ENCODE peak calls at places on chromosomes 2 and 18, in nine cellular contexts. One of them, this sample, is unnamed.

GRCh38 chr2:207015901-207016300 is 76.6 kb downstream of the CPO start:
- DNase-seq in stimulated activated CD4-positive, alpha-beta T cell treated with anti-CD3 and anti-CD28 coated beads, Interleukin-2, amount 100 ng/mL, for 24 hours: no peak
- DNase-seq in Right ventricle myocardium superior: no peak
- DNase-seq in KG1: no peak
- DNase-seq in globus pallidus: no peak
- DNase-seq in Calu3: no peak
- DNase-seq in left kidney: no peak
- DNase-seq in transverse colon: no peak
- DNase-seq in small intestine: no peak
- DNase-seq in this sample: no peak

GRCh38 chr2:98909381-98910211 is 26.4 kb downstream of the CRACDL start:
- DNase-seq in stimulated activated CD4-positive, alpha-beta T cell treated with anti-CD3 and anti-CD28 coated beads, Interleukin-2, amount 100 ng/mL, for 24 hours: no peak
- DNase-seq in Right ventricle myocardium superior: no peak
- DNase-seq in KG1: no peak
- DNase-seq in globus pallidus: no peak
- DNase-seq in Calu3: peak; percentile 77
- DNase-seq in left kidney: peak; percentile 95
- DNase-seq in transverse colon: peak; percentile 19
- DNase-seq in small intestine: peak; percentile 24
- DNase-seq in this sample: peak; percentile 85

GRCh38 chr2:204110250-204111183 is 174.0 kb downstream of the ICOS start:
- DNase-seq in stimulated activated CD4-positive, alpha-beta T cell treated with anti-CD3 and anti-CD28 coated beads, Interleukin-2, amount 100 ng/mL, for 24 hours: peak; percentile 64
- DNase-seq in Right ventricle myocardium superior: no peak
- DNase-seq in KG1: peak; percentile 66
- DNase-seq in globus pallidus: no peak
- DNase-seq in Calu3: no peak
- DNase-seq in left kidney: peak; percentile 74
- DNase-seq in transverse colon: peak; percentile 58
- DNase-seq in small intestine: peak; percentile 42
- DNase-seq in this sample: peak; percentile 57

GRCh38 chr2:151302286-151302878 is 12.9 kb upstream of the NMI start:
- DNase-seq in stimulated activated CD4-positive, alpha-beta T cell treated with anti-CD3 and anti-CD28 coated beads, Interleukin-2, amount 100 ng/mL, for 24 hours: no peak
- DNase-seq in Right ventricle myocardium superior: no peak
- DNase-seq in KG1: no peak
- DNase-seq in globus pallidus: no peak
- DNase-seq in Calu3: no peak
- DNase-seq in left kidney: no peak
- DNase-seq in transverse colon: no peak
- DNase-seq in small intestine: no peak
- DNase-seq in this sample: no peak

GRCh38 chr2:1728821-1729220 is 15.5 kb downstream of the PXDN start:
- DNase-seq in stimulated activated CD4-positive, alpha-beta T cell treated with anti-CD3 and anti-CD28 coated beads, Interleukin-2, amount 100 ng/mL, for 24 hours: no peak
- DNase-seq in Right ventricle myocardium superior: no peak
- DNase-seq in KG1: no peak
- DNase-seq in globus pallidus: no peak
- DNase-seq in Calu3: no peak
- DNase-seq in left kidney: peak; percentile 87
- DNase-seq in transverse colon: peak; percentile 4
- DNase-seq in small intestine: no peak
- DNase-seq in this sample: no peak

GRCh38 chr2:8252997-8253694 is 428.7 kb upstream of the ID2 start:
- DNase-seq in stimulated activated CD4-positive, alpha-beta T cell treated with anti-CD3 and anti-CD28 coated beads, Interleukin-2, amount 100 ng/mL, for 24 hours: no peak
- DNase-seq in Right ventricle myocardium superior: no peak
- DNase-seq in KG1: no peak
- DNase-seq in globus pallidus: no peak
- DNase-seq in Calu3: no peak
- DNase-seq in left kidney: peak; percentile 42
- DNase-seq in transverse colon: no peak
- DNase-seq in small intestine: no peak
- DNase-seq in this sample: no peak

GRCh38 chr2:240568678-240569522 is 616 bp downstream of the RNPEPL1 start:
- DNase-seq in stimulated activated CD4-positive, alpha-beta T cell treated with anti-CD3 and anti-CD28 coated beads, Interleukin-2, amount 100 ng/mL, for 24 hours: no peak
- DNase-seq in Right ventricle myocardium superior: peak; percentile 83
- DNase-seq in KG1: peak; percentile 12
- DNase-seq in globus pallidus: peak; percentile 71
- DNase-seq in Calu3: peak; percentile 66
- DNase-seq in left kidney: peak; percentile 81
- DNase-seq in transverse colon: peak; percentile 74
- DNase-seq in small intestine: peak; percentile 64
- DNase-seq in this sample: peak; percentile 58

GRCh38 chr18:79400091-79400590 is 4.4 kb downstream of the NFATC1 start:
- DNase-seq in stimulated activated CD4-positive, alpha-beta T cell treated with anti-CD3 and anti-CD28 coated beads, Interleukin-2, amount 100 ng/mL, for 24 hours: peak; percentile 67
- DNase-seq in Right ventricle myocardium superior: peak; percentile 89
- DNase-seq in KG1: no peak
- DNase-seq in globus pallidus: no peak
- DNase-seq in Calu3: no peak
- DNase-seq in left kidney: peak; percentile 53
- DNase-seq in transverse colon: peak; percentile 73
- DNase-seq in small intestine: peak; percentile 28
- DNase-seq in this sample: no peak

GRCh38 chr2:204268971-204269370 is 276.3 kb upstream of the PARD3B start:
- DNase-seq in stimulated activated CD4-positive, alpha-beta T cell treated with anti-CD3 and anti-CD28 coated beads, Interleukin-2, amount 100 ng/mL, for 24 hours: no peak
- DNase-seq in Right ventricle myocardium superior: no peak
- DNase-seq in KG1: no peak
- DNase-seq in globus pallidus: no peak
- DNase-seq in Calu3: no peak
- DNase-seq in left kidney: no peak
- DNase-seq in transverse colon: no peak
- DNase-seq in small intestine: no peak
- DNase-seq in this sample: no peak

GRCh38 chr2:65431417-65432226 is 777 bp downstream of the SPRED2 start:
- DNase-seq in stimulated activated CD4-positive, alpha-beta T cell treated with anti-CD3 and anti-CD28 coated beads, Interleukin-2, amount 100 ng/mL, for 24 hours: peak; percentile 47
- DNase-seq in Right ventricle myocardium superior: peak; percentile 62
- DNase-seq in KG1: peak; percentile 68
- DNase-seq in globus pallidus: peak; percentile 56
- DNase-seq in Calu3: peak; percentile 33
- DNase-seq in left kidney: peak; percentile 86
- DNase-seq in transverse colon: peak; percentile 48
- DNase-seq in small intestine: peak; percentile 37
- DNase-seq in this sample: no peak

GRCh38 chr2:220394433-220394832 is 767.0 kb downstream of the SLC4A3 start:
- DNase-seq in stimulated activated CD4-positive, alpha-beta T cell treated with anti-CD3 and anti-CD28 coated beads, Interleukin-2, amount 100 ng/mL, for 24 hours: no peak
- DNase-seq in Right ventricle myocardium superior: peak; percentile 42
- DNase-seq in KG1: no peak
- DNase-seq in globus pallidus: no peak
- DNase-seq in Calu3: peak; percentile 35
- DNase-seq in left kidney: peak; percentile 11
- DNase-seq in transverse colon: no peak
- DNase-seq in small intestine: no peak
- DNase-seq in this sample: peak; percentile 66

GRCh38 chr18:8176105-8176504 is 433.1 kb upstream of the RAB12 start:
- DNase-seq in stimulated activated CD4-positive, alpha-beta T cell treated with anti-CD3 and anti-CD28 coated beads, Interleukin-2, amount 100 ng/mL, for 24 hours: no peak
- DNase-seq in Right ventricle myocardium superior: no peak
- DNase-seq in KG1: no peak
- DNase-seq in globus pallidus: peak; percentile 55
- DNase-seq in Calu3: no peak
- DNase-seq in left kidney: no peak
- DNase-seq in transverse colon: no peak
- DNase-seq in small intestine: no peak
- DNase-seq in this sample: no peak

This sample was measured in fibroblast of mammary gland.